ENCODE peak calls at places on chromosomes 3 and 15, in ten cellular contexts. Y is choroid plexus epithelial cell; M is astrocyte; S is fibroblast of villous mesenchyme; W is fibroblast of the aortic adventitia; I is AG09309; Q is C1 segment of cervical spinal cord; F is tibial artery; C is stimulated activated CD4-positive, alpha-beta T cell treated with anti-CD3 and anti-CD28 coated beads, Interleukin-12 subunit alpha, Interleukin-12 subunit beta, amount 100 ng/mL, for 24 hours; N is AG08395. T is an unnamed sample.

GRCh38 chr3:60133269-60133877 is 1083.5 kb upstream of the CFAP20DC start:
- DNase-seq in Y (no peak), M (no peak), S (no peak), W (no peak), I (no peak), Q (no peak), F (no peak), C (no peak), N (no peak), T (no peak)

GRCh38 chr3:41137686-41138111 is 61.6 kb upstream of the CTNNB1 start:
- DNase-seq in Y (peak), M (peak), S (no peak), W (no peak), I (no peak), Q (no peak), F (no peak), C (no peak), N (no peak), T (no peak)

GRCh38 chr3:106711650-106712049 is 665.6 kb upstream of the CCDC54 start:
- DNase-seq in Y (peak), M (peak), S (peak), W (peak), I (peak), Q (no peak), F (no peak), C (no peak), N (peak), T (no peak)

GRCh38 chr15:49620174-49620573 is 444 bp downstream of the FAM227B start:
- DNase-seq in Y (peak), M (peak), S (peak), W (peak), I (no peak), Q (no peak), F (no peak), C (no peak), N (peak), T (no peak)

GRCh38 chr3:30354513-30354912 is 251.9 kb upstream of the TGFBR2 start:
- DNase-seq in Y (no peak), M (no peak), S (no peak), W (peak), I (no peak), Q (no peak), F (peak), C (no peak), N (no peak), T (no peak)

GRCh38 chr15:59492389-59493377 is 54.7 kb downstream of the FAM81A start:
- DNase-seq in Y (peak), M (peak), S (peak), W (peak), I (peak), Q (peak), F (peak), C (peak), N (peak), T (peak)

GRCh38 chr15:58666957-58667356 is 82.5 kb downstream of the ADAM10 start:
- DNase-seq in Y (peak), M (peak), S (peak), W (peak), I (no peak), Q (no peak), F (no peak), C (no peak), N (peak), T (no peak)

GRCh38 chr3:87771338-87772059 is 287.3 kb downstream of the CGGBP1 start:
- DNase-seq in Y (peak), M (no peak), S (peak), W (peak), I (no peak), Q (no peak), F (no peak), C (no peak), N (no peak), T (no peak)

GRCh38 chr3:12758025-12758830 is 831 bp downstream of the TMEM40 start:
- DNase-seq in Y (peak), M (peak), S (peak), W (peak), I (peak), Q (no peak), F (peak), C (no peak), N (peak), T (no peak)

GRCh38 chr3:192883512-192883911 is 34.1 kb downstream of the MB21D2 start:
- DNase-seq in Y (no peak), M (peak), S (no peak), W (no peak), I (no peak), Q (no peak), F (no peak), C (no peak), N (no peak), T (no peak)

T was measured in substantia nigra.